ENCODE peak calls at places on chromosome 17, in seven cellular contexts. Z is CD8-positive, alpha-beta T cell; P is left ventricle myocardium inferior; W is IMR-90; U is uterus; F is OCI-LY7; D is thoracic aorta. E is an unnamed sample.

GRCh38 chr17:62809656-62810055 is 1.5 kb upstream of the MARCHF10 start:
- DNase-seq in Z (no peak), P (no peak), W (peak; percentile 61), U (no peak), F (no peak), D (no peak), E (no peak)

GRCh38 chr17:64413505-64413904 is 22.8 kb upstream of the PECAM1 start:
- DNase-seq in Z (no peak), P (no peak), W (no peak), U (no peak), F (peak; percentile 79), D (no peak), E (no peak)

GRCh38 chr17:760371-760770 is 8.3 kb upstream of the GEMIN4 start:
- DNase-seq in Z (no peak), P (peak; percentile 49), W (no peak), U (no peak), F (no peak), D (no peak), E (no peak)

GRCh38 chr17:27529230-27529796 is 73.1 kb downstream of the KSR1 start:
- DNase-seq in Z (no peak), P (no peak), W (peak; percentile 76), U (no peak), F (peak; percentile 25), D (no peak), E (peak; percentile 82)

GRCh38 chr17:17019891-17020456 is 22.3 kb upstream of the MPRIP start:
- DNase-seq in Z (no peak), P (peak; percentile 13), W (no peak), U (no peak), F (no peak), D (no peak), E (no peak)

GRCh38 chr17:31579265-31579664 is 187.8 kb downstream of the RAB11FIP4 start:
- DNase-seq in Z (no peak), P (no peak), W (peak; percentile 57), U (no peak), F (no peak), D (no peak), E (peak; percentile 76)

GRCh38 chr17:4947411-4948165 is 742 bp downstream of the PFN1 start:
- DNase-seq in Z (peak; percentile 71), P (peak; percentile 67), W (peak; percentile 53), U (peak; percentile 71), F (peak; percentile 77), D (no peak), E (peak; percentile 74)

GRCh38 chr17:16923097-16923903 is 48.6 kb downstream of the TNFRSF13B start:
- DNase-seq in Z (peak; percentile 8), P (peak; percentile 7), W (no peak), U (no peak), F (no peak), D (no peak), E (no peak)

GRCh38 chr17:75688209-75688771 is 21.2 kb downstream of the SAP30BP start:
- DNase-seq in Z (no peak), P (no peak), W (no peak), U (no peak), F (peak; percentile 50), D (no peak), E (peak; percentile 72)

GRCh38 chr17:3017936-3018335 is 45.5 kb downstream of the OR1D5 start:
- DNase-seq in Z (no peak), P (no peak), W (no peak), U (no peak), F (no peak), D (no peak), E (no peak)

GRCh38 chr17:72411124-72411563 is 290.3 kb downstream of the SOX9 start:
- DNase-seq in Z (no peak), P (no peak), W (no peak), U (no peak), F (no peak), D (no peak), E (no peak)
- H3K4me1 ChIP-seq in Z (no peaks in the 10 kb centered on the region), P (peaks cover 16% of the 10 kb centered on the region), W (peaks cover 17% of the 10 kb centered on the region), U (no peaks in the 10 kb centered on the region), F (peaks cover 11% of the 10 kb centered on the region), D (peaks cover 7% of the 10 kb centered on the region), E (peaks cover 25% of the 10 kb centered on the region)

DNA sequence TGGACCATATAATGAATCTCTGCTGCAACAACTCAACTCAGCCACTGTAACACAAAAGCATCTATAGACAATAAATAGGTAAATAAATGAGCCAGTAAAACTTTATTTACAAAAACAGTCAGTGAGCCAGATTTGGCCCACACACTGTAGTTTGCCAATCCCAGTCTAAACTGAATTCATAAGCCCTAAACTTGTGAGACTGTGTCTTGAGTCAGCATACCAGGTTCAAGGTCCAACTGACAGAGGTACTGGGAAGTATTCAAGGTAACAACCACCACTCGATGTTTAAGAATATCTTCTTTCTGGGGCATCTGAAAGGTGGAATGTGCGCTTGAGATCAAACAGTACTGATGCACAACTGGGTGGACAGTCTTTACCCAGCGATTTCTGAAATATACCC is 94.2 kb downstream of the HELZ start:
- DNase-seq in Z (no peak), P (no peak), W (no peak), U (no peak), F (no peak), D (no peak), E (no peak)
- H3K4me1 ChIP-seq in Z (no peaks in the 10 kb centered on the region), P (no peaks in the 10 kb centered on the region), W (peaks cover 6% of the 10 kb centered on the region), U (no peaks in the 10 kb centered on the region), F (no peaks in the 10 kb centered on the region), D (no peaks in the 10 kb centered on the region), E (peaks cover 7% of the 10 kb centered on the region)

DNA sequence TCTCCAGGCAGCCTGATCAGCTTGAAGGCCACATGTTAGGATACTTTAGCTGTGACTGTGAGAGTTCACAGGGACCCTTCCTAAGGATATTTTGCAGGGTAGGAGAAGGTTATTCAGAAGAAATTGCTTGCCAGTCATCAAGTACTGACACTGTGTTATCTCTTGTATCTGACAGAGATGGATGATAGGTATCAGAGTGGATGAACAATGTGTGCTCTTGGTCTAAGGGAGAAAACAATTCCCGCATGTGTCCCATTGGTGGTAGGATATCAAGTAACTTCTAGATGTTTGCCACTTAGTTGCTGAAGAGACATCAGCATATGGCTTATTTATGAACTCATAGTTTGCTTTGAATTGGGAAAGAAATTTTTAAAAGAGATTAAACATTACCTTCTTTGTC is 219.3 kb downstream of the SPECC1 start:
- DNase-seq in Z (no peak), P (no peak), W (no peak), U (no peak), F (no peak), D (no peak), E (no peak)
- H3K4me1 ChIP-seq in Z (peaks cover 17% of the 10 kb centered on the region), P (peaks cover 3% of the 10 kb centered on the region), W (peaks cover 26% of the 10 kb centered on the region), U (no peaks in the 10 kb centered on the region), F (no peaks in the 10 kb centered on the region), D (peaks cover 10% of the 10 kb centered on the region), E (peaks cover 23% of the 10 kb centered on the region)

DNA sequence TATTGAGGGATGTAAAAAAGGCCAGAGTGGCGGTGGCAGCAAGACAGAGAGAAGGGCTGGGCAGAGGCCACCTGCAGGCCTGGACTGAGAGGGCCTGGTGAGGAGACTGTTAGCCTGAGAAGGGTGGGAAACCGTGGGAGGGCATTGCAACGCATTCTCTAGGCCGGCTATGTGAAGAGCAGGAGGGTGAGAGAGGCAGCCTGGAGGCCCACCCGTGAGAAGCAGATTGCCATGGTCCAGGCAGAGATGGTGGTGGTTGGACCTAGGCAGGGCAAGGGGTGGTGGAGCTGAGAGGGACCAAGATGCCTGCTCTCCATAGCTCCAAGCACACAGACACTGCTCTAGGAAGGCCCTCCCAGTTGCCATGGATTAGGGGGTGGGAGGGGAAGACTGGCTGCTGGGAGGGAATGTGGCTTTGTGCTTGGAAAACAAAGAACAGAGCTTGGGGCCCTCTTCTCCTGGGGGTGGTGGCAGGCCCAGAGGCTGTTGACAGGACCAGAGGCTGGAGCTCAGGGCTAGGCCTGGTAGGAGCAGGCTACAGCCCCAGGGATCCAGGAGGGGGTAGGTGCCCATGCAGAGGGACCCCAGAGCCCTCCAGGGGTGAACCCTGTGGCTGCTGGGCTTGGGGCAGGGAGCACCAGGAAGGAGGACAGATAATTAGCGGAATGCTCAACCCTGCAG is 12.4 kb upstream of the TCAP start:
- DNase-seq in Z (no peak), P (no peak), W (no peak), U (no peak), F (no peak), D (no peak), E (peak; percentile 22)
- H3K4me1 ChIP-seq in Z (peaks cover 31% of the 10 kb centered on the region), P (peaks cover 37% of the 10 kb centered on the region), W (peaks cover 3% of the 10 kb centered on the region), U (no peaks in the 10 kb centered on the region), F (no peaks in the 10 kb centered on the region), D (no peaks in the 10 kb centered on the region), E (no peaks in the 10 kb centered on the region)

GRCh38 chr17:39942076-39942475 is 14.5 kb downstream of the LRRC3C start:
- DNase-seq in Z (no peak), P (no peak), W (no peak), U (no peak), F (no peak), D (no peak), E (no peak)

GRCh38 chr17:39939031-39939430 is 11.5 kb downstream of the LRRC3C start:
- DNase-seq in Z (no peak), P (no peak), W (no peak), U (no peak), F (no peak), D (no peak), E (no peak)

GRCh38 chr17:39938140-39938869 is 10.8 kb downstream of the LRRC3C start:
- DNase-seq in Z (no peak), P (no peak), W (no peak), U (no peak), F (no peak), D (no peak), E (no peak)

GRCh38 chr17:39937462-39937861 is 9.9 kb downstream of the LRRC3C start:
- DNase-seq in Z (no peak), P (no peak), W (no peak), U (no peak), F (no peak), D (no peak), E (no peak)

DNA sequence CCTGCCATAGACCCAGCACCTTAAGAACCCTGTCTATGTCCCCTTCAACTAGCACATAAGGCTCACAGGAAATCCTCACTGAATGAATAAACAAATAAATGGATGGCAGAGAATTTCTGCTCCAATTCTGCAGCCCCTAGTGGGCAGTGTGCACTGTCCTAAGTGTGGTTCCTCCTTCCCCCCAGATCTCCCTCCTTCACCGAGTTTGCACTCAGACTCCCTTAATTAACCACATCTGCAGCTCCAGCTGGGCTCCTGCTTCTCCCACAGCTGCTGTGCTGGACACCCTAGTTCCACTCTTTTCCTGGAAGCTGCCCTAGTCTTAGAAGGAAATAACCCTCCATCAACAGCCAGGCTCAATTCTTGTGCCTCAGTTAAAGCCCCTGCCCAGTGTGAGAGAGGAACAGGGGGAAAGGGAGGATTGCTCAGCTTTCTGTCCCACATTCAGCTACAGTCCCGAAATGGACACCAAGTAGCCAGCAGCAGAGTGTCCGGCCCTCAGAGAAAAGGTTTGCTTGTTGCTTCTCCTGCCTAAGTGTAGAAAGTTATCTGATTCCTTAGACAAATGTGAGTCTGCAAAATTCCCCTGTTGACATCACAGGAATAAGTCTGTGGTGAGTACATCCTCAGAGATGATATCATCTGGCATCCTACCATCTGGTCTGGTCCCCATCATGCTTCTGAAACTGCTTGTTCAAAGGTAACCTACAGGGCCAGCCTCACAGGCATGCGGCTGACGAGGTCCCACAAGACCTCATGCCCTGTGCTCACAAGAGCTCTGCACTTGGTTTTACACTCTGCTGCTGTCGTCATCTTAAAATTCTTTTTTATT is 12.3 kb downstream of the LRRC3C start:
- DNase-seq in Z (no peak), P (no peak), W (peak; percentile 98), U (peak; percentile 46), F (peak; percentile 86), D (no peak), E (peak; percentile 79)
- H3K4me1 ChIP-seq in Z (peaks cover 10% of the 10 kb centered on the region), P (peaks cover 32% of the 10 kb centered on the region), W (peaks cover 15% of the 10 kb centered on the region), U (no peaks in the 10 kb centered on the region), F (peaks cover 24% of the 10 kb centered on the region), D (no peaks in the 10 kb centered on the region), E (peaks cover 10% of the 10 kb centered on the region)

GRCh38 chr17:6546069-6546718 is 10.2 kb downstream of the PITPNM3 start:
- DNase-seq in Z (no peak), P (no peak), W (peak; percentile 67), U (no peak), F (no peak), D (no peak), E (no peak)
- H3K4me1 ChIP-seq in Z (no peaks in the 10 kb centered on the region), P (peaks cover 13% of the 10 kb centered on the region), W (no peaks in the 10 kb centered on the region), U (no peaks in the 10 kb centered on the region), F (peaks cover 11% of the 10 kb centered on the region), D (no peaks in the 10 kb centered on the region), E (no peaks in the 10 kb centered on the region)

GRCh38 chr17:37820313-37821024 is 75.6 kb upstream of the HNF1B start:
- DNase-seq in Z (no peak), P (no peak), W (no peak), U (no peak), F (peak; percentile 80), D (no peak), E (no peak)
- H3K4me1 ChIP-seq in Z (peaks cover 1% of the 10 kb centered on the region), P (peaks cover 20% of the 10 kb centered on the region), W (peaks cover 15% of the 10 kb centered on the region), U (no peaks in the 10 kb centered on the region), F (peaks cover 67% of the 10 kb centered on the region), D (no peaks in the 10 kb centered on the region), E (peaks cover 3% of the 10 kb centered on the region)